ENCODE peak calls at places on chromosomes 2 and 18, in five cellular contexts. One of them, this sample, is unnamed.

GRCh38 chr2:13474538-13474937 is 757.8 kb downstream of the TRIB2 start:
- DNase-seq in midbrain: no peak
- DNase-seq in ACHN: no peak
- DNase-seq in kidney epithelial cell: no peak
- DNase-seq in COR-L47: no peak
- DNase-seq in this sample: no peak

GRCh38 chr18:74184875-74185274 is 36.6 kb downstream of the TIMM21 start:
- DNase-seq in kidney epithelial cell: no peak
- DNase-seq in COR-L47: no peak
- DNase-seq in ACHN: no peak
- DNase-seq in midbrain: no peak
- DNase-seq in this sample: no peak

GRCh38 chr18:8963876-8964275 is 138.6 kb upstream of the NDUFV2 start:
- DNase-seq in ACHN: no peak
- DNase-seq in COR-L47: no peak
- DNase-seq in kidney epithelial cell: no peak
- DNase-seq in midbrain: no peak
- DNase-seq in this sample: no peak

GRCh38 chr2:49002750-49003149 is 151.6 kb downstream of the FSHR start:
- DNase-seq in ACHN: no peak
- DNase-seq in kidney epithelial cell: no peak
- DNase-seq in COR-L47: no peak
- DNase-seq in midbrain: no peak
- DNase-seq in this sample: no peak

GRCh38 chr2:128304715-128305554 is 13.7 kb downstream of the HS6ST1 start:
- DNase-seq in kidney epithelial cell: peak
- DNase-seq in ACHN: peak
- DNase-seq in COR-L47: peak
- DNase-seq in midbrain: peak
- DNase-seq in this sample: no peak

GRCh38 chr2:74373189-74373588 is 6.9 kb downstream of the DCTN1 start:
- DNase-seq in COR-L47: no peak
- DNase-seq in ACHN: no peak
- DNase-seq in kidney epithelial cell: no peak
- DNase-seq in midbrain: no peak
- DNase-seq in this sample: no peak

GRCh38 chr2:29777164-29777563 is 144.2 kb downstream of the ALK start:
- DNase-seq in ACHN: peak
- DNase-seq in kidney epithelial cell: peak
- DNase-seq in midbrain: no peak
- DNase-seq in COR-L47: no peak
- DNase-seq in this sample: no peak

GRCh38 chr18:74596959-74597661 is 560 bp upstream of the ZNF407 start:
- DNase-seq in midbrain: peak
- DNase-seq in ACHN: peak
- DNase-seq in COR-L47: peak
- DNase-seq in kidney epithelial cell: no peak
- DNase-seq in this sample: peak

GRCh38 chr2:143001521-143001920 is 124.1 kb downstream of the KYNU start:
- DNase-seq in COR-L47: no peak
- DNase-seq in midbrain: no peak
- DNase-seq in ACHN: no peak
- DNase-seq in kidney epithelial cell: no peak
- DNase-seq in this sample: no peak

GRCh38 chr2:118853647-118854367 is 6.4 kb upstream of the EN1 start:
- DNase-seq in COR-L47: no peak
- DNase-seq in kidney epithelial cell: no peak
- DNase-seq in ACHN: no peak
- DNase-seq in midbrain: no peak
- DNase-seq in this sample: no peak

GRCh38 chr2:107588960-107589542 is 237.6 kb upstream of the RGPD4 start:
- DNase-seq in kidney epithelial cell: no peak
- DNase-seq in COR-L47: peak
- DNase-seq in midbrain: no peak
- DNase-seq in ACHN: no peak
- DNase-seq in this sample: no peak

GRCh38 chr2:119102964-119103363 is 55.6 kb downstream of the C1QL2 start:
- DNase-seq in ACHN: no peak
- DNase-seq in midbrain: no peak
- DNase-seq in COR-L47: no peak
- DNase-seq in kidney epithelial cell: no peak
- DNase-seq in this sample: no peak

GRCh38 chr2:168515502-168515901 is 59.4 kb downstream of the CERS6 start:
- DNase-seq in COR-L47: no peak
- DNase-seq in ACHN: peak
- DNase-seq in midbrain: no peak
- DNase-seq in kidney epithelial cell: no peak
- DNase-seq in this sample: no peak

GRCh38 chr2:49416252-49416651 is 261.9 kb upstream of the FSHR start:
- DNase-seq in kidney epithelial cell: no peak
- DNase-seq in COR-L47: no peak
- DNase-seq in midbrain: no peak
- DNase-seq in ACHN: no peak
- DNase-seq in this sample: no peak

GRCh38 chr2:134411828-134412638 is 158.2 kb downstream of the MGAT5 start:
- DNase-seq in COR-L47: peak
- DNase-seq in ACHN: peak
- DNase-seq in midbrain: peak
- DNase-seq in kidney epithelial cell: no peak
- DNase-seq in this sample: peak

GRCh38 chr2:230968921-230969672 is 26.8 kb upstream of the SPATA3 start:
- DNase-seq in ACHN: no peak
- DNase-seq in kidney epithelial cell: no peak
- DNase-seq in COR-L47: no peak
- DNase-seq in midbrain: no peak
- DNase-seq in this sample: no peak

GRCh38 chr18:48161911-48162698 is 231.6 kb upstream of the SMAD2 start:
- DNase-seq in kidney epithelial cell: no peak
- DNase-seq in midbrain: no peak
- DNase-seq in COR-L47: peak
- DNase-seq in ACHN: peak
- DNase-seq in this sample: no peak

GRCh38 chr2:79640001-79640400 is 127.2 kb downstream of the CTNNA2 start:
- DNase-seq in midbrain: no peak
- DNase-seq in ACHN: no peak
- DNase-seq in kidney epithelial cell: no peak
- DNase-seq in COR-L47: no peak
- DNase-seq in this sample: no peak

GRCh38 chr2:60676950-60677349 is 79.1 kb upstream of the PAPOLG start:
- DNase-seq in COR-L47: no peak
- DNase-seq in kidney epithelial cell: no peak
- DNase-seq in midbrain: no peak
- DNase-seq in ACHN: no peak
- DNase-seq in this sample: no peak

GRCh38 chr2:108573070-108573469 is 38.8 kb downstream of the LIMS1 start:
- DNase-seq in kidney epithelial cell: no peak
- DNase-seq in midbrain: no peak
- DNase-seq in COR-L47: no peak
- DNase-seq in ACHN: no peak
- DNase-seq in this sample: no peak

GRCh38 chr2:61951876-61952275 is 46.4 kb downstream of the COMMD1 start:
- DNase-seq in ACHN: no peak
- DNase-seq in kidney epithelial cell: no peak
- DNase-seq in midbrain: no peak
- DNase-seq in COR-L47: no peak
- DNase-seq in this sample: no peak

GRCh38 chr2:20224716-20225293 is at the start of gene SDC1:
- DNase-seq in kidney epithelial cell: no peak
- DNase-seq in midbrain: peak
- DNase-seq in ACHN: peak
- DNase-seq in COR-L47: peak
- DNase-seq in this sample: no peak

GRCh38 chr18:183769-184168 is 25.4 kb downstream of the USP14 start:
- DNase-seq in ACHN: no peak
- DNase-seq in midbrain: no peak
- DNase-seq in COR-L47: peak
- DNase-seq in kidney epithelial cell: no peak
- DNase-seq in this sample: no peak

GRCh38 chr2:619964-620363 is 57.2 kb downstream of the TMEM18 start:
- DNase-seq in midbrain: no peak
- DNase-seq in ACHN: no peak
- DNase-seq in kidney epithelial cell: no peak
- DNase-seq in COR-L47: no peak
- DNase-seq in this sample: no peak